ENCODE peak calls at places on chromosomes 4 and X, in nine cellular contexts. J, B, T, N, L, S, C, M and V are unnamed samples.

GRCh38 chrX:7515681-7516413 is 327.1 kb upstream of the VCX start:
- DNase-seq in J (no peak), B (no peak), T (no peak), N (no peak), L (no peak), S (no peak), C (no peak), M (peak), V (no peak)

GRCh38 chr4:41912546-41912945 is 22.7 kb upstream of the TMEM33 start:
- DNase-seq in J (no peak), B (no peak), T (no peak), N (no peak), L (no peak), S (no peak), C (no peak), M (no peak), V (no peak)

GRCh38 chr4:179797718-179798117 is 2355.5 kb upstream of the AGA start:
- DNase-seq in J (no peak), B (no peak), T (no peak), N (no peak), L (no peak), S (no peak), C (no peak), M (peak), V (no peak)

GRCh38 chr4:150570123-150570522 is 11.8 kb upstream of the MAB21L2 start:
- DNase-seq in J (no peak), B (no peak), T (no peak), N (no peak), L (no peak), S (no peak), C (no peak), M (no peak), V (no peak)

GRCh38 chrX:51332188-51332942 is at the start of gene NUDT10:
- DNase-seq in J (peak), B (peak), T (no peak), N (peak), L (no peak), S (peak), C (peak), M (no peak), V (peak)

GRCh38 chr4:123403205-123403604 is 6.6 kb downstream of the SPRY1 start:
- DNase-seq in J (no peak), B (no peak), T (no peak), N (no peak), L (no peak), S (no peak), C (no peak), M (no peak), V (no peak)

GRCh38 chrX:41666251-41666650 is 22.5 kb upstream of the GPR34 start:
- DNase-seq in J (no peak), B (no peak), T (no peak), N (no peak), L (no peak), S (no peak), C (no peak), M (no peak), V (no peak)

GRCh38 chr4:23915459-23916132 is 25.7 kb upstream of the PPARGC1A start:
- DNase-seq in J (no peak), B (no peak), T (no peak), N (no peak), L (no peak), S (no peak), C (no peak), M (no peak), V (no peak)

GRCh38 chr4:85756938-85757337 is 282.0 kb downstream of the ARHGAP24 start:
- DNase-seq in J (no peak), B (no peak), T (no peak), N (peak), L (no peak), S (peak), C (no peak), M (peak), V (no peak)

GRCh38 chrX:47683171-47684145 is 24.5 kb upstream of the UXT start:
- DNase-seq in J (no peak), B (no peak), T (no peak), N (no peak), L (no peak), S (no peak), C (no peak), M (no peak), V (no peak)

GRCh38 chr4:124445071-124445470 is 267.5 kb downstream of the ANKRD50 start:
- DNase-seq in J (no peak), B (no peak), T (no peak), N (no peak), L (no peak), S (no peak), C (no peak), M (no peak), V (no peak)

GRCh38 chr4:20026456-20026855 is 225.2 kb upstream of the SLIT2 start:
- DNase-seq in J (no peak), B (no peak), T (no peak), N (no peak), L (no peak), S (no peak), C (no peak), M (no peak), V (no peak)

GRCh38 chrX:139762400-139763183 is 54.6 kb upstream of the MCF2 start:
- DNase-seq in J (no peak), B (no peak), T (no peak), N (no peak), L (no peak), S (no peak), C (no peak), M (no peak), V (no peak)

GRCh38 chrX:67004451-67004850 is 365.6 kb upstream of the EDA2R start:
- DNase-seq in J (no peak), B (no peak), T (no peak), N (no peak), L (no peak), S (peak), C (no peak), M (no peak), V (no peak)

GRCh38 chrX:130091976-130092522 is 18.2 kb downstream of the ELF4 start:
- DNase-seq in J (no peak), B (no peak), T (no peak), N (peak), L (peak), S (peak), C (peak), M (no peak), V (no peak)